ENCODE peak calls at places on chromosome 7, in nine cellular contexts. B is PC-9, F is HL-60, Q is cardiac muscle cell, S is SJCRH30, Z is AG04450, Y is uterus, U is stomach, P is transverse colon. M is an unnamed sample.

GRCh38 chr7:85820702-85821443 is 634.0 kb upstream of the SEMA3D start:
- DNase-seq in Z (no peak), P (no peak), F (no peak), S (no peak), Y (no peak), U (no peak), Q (no peak), B (no peak), M (no peak)

GRCh38 chr7:93178213-93178612 is 30.0 kb upstream of the SAMD9L start:
- DNase-seq in Z (no peak), Y (no peak), U (no peak), Q (peak; percentile 41), B (no peak), S (no peak), F (no peak), P (no peak), M (no peak)

GRCh38 chr7:151871904-151872303 is 5.0 kb downstream of the PRKAG2 start:
- DNase-seq in S (no peak), Q (no peak), P (no peak), F (no peak), Z (no peak), Y (no peak), U (no peak), B (no peak), M (no peak)

GRCh38 chr7:137931823-137932222 is 70.1 kb downstream of the CREB3L2 start:
- DNase-seq in F (no peak), Y (no peak), Z (no peak), U (no peak), Q (no peak), P (no peak), S (no peak), B (no peak), M (no peak)

GRCh38 chr7:142800103-142800502 is 29.3 kb downstream of the PRSS2 start:
- DNase-seq in F (no peak), Q (no peak), S (no peak), U (no peak), B (no peak), P (no peak), Y (no peak), Z (no peak), M (no peak)

GRCh38 chr7:5423272-5423843 is at the start of gene TNRC18:
- DNase-seq in Y (peak; percentile 58), P (peak; percentile 32), F (peak; percentile 73), U (peak; percentile 34), B (no peak), Q (no peak), Z (no peak), S (peak; percentile 72), M (no peak)

GRCh38 chr7:47454066-47454950 is 127.6 kb downstream of the TNS3 start:
- DNase-seq in F (no peak), P (no peak), Z (no peak), S (peak; percentile 94), B (peak; percentile 54), Y (no peak), U (no peak), Q (no peak), M (no peak)

GRCh38 chr7:70387197-70387596 is 744.7 kb upstream of the GALNT17 start:
- DNase-seq in Z (no peak), Q (no peak), U (no peak), P (no peak), B (no peak), Y (peak; percentile 28), F (no peak), S (no peak), M (peak; percentile 23)

GRCh38 chr7:87876759-87877234 is 504 bp downstream of the DBF4 start:
- DNase-seq in S (peak; percentile 71), U (peak; percentile 70), P (peak; percentile 73), F (peak; percentile 55), B (peak; percentile 44), Y (peak; percentile 41), Q (peak; percentile 70), Z (peak; percentile 6), M (peak; percentile 57)

GRCh38 chr7:87872356-87872755 is 3.8 kb downstream of the SLC25A40 start:
- DNase-seq in U (no peak), Q (no peak), F (no peak), S (no peak), P (no peak), B (no peak), Z (no peak), Y (no peak), M (no peak)

GRCh38 chr7:87876040-87876758 is at the start of the genes DBF4 and SLC25A40:
- DNase-seq in Q (peak; percentile 97), S (peak; percentile 97), U (peak; percentile 97), Y (peak; percentile 93), B (peak; percentile 91), F (peak; percentile 96), P (peak; percentile 98), Z (peak; percentile 78), M (peak; percentile 93)

GRCh38 chr7:87875151-87876039 is 765 bp downstream of the SLC25A40 start:
- DNase-seq in S (no peak), Z (no peak), B (no peak), F (peak; percentile 6), Y (no peak), U (no peak), P (peak; percentile 41), Q (no peak), M (no peak)

GRCh38 chr7:87874066-87874465 is 2.1 kb downstream of the SLC25A40 start:
- DNase-seq in S (no peak), U (no peak), Y (no peak), B (no peak), F (peak; percentile 85), Q (no peak), Z (no peak), P (no peak), M (no peak)
- H3K4me3 ChIP-seq in S (no peak overlapping the region), U (no peak overlapping the region), Y (no peak overlapping the region), B (peak overlapping the region; percentile 92), F (peak overlapping the region; percentile 81), Q (no peak overlapping the region), Z (no peak overlapping the region), P (no peak overlapping the region), M (no peak overlapping the region)

DNA sequence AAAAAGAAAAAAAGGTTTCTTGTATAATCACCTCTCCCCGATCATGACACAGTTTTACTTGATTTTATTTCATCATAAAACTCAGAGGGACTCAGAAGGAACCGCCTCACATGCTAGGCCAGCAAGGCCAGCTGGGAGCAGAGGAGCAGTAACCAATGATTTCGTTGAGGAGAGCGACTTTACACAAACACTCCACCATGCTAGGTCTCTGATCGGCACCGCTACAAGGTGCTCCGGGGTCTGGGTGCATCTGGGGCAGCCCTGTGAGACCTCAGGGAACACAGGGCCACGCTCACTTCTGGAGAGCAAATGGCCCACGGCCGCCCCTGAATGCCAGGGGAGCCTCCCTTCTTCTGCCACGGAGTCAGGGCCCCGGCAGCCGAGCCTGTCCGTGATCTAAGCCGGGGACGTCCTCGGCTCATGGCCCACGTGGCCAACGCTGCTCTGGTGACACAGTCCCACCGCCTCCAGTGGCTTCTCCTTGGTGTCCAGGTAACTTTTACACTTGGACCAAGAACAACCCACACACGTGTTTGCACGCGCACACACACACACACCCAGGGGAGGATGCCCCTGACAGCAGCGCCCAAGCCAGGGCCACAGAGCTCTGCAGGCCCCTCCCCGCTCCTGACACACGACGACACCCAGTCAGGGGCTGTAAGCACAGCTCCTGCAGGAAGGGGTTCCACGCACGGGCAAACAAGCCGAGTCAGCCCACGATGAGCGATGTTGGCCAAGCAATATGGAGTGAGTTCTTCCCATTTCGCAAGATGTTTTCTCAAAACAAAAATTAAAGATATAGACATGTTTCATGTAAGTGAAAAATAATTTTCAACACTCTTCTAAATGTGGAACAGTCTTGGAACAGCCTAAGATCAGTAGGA is 332.3 kb downstream of the DNAJB6 start:
- DNase-seq in F (no peak), B (no peak), P (no peak), U (no peak), Y (no peak), S (no peak), Q (no peak), Z (no peak), M (no peak)
- H3K27ac ChIP-seq in F (peak overlapping the region; percentile 64), B (no peak overlapping the region), P (no peak overlapping the region), U (no peak overlapping the region), Y (no peak overlapping the region), S (peak overlapping the region; percentile 49), Q (no peak overlapping the region), Z (no peak overlapping the region), M (no peak overlapping the region)

GRCh38 chr7:1065263-1066260 is 21.2 kb downstream of the GPR146 start:
- DNase-seq in U (peak; percentile 91), Q (peak; percentile 83), P (peak; percentile 88), S (peak; percentile 61), Y (peak; percentile 81), F (peak; percentile 81), B (no peak), Z (no peak), M (peak; percentile 88)

GRCh38 chr7:1068013-1068412 is 19.9 kb upstream of the GPER1 start:
- DNase-seq in Z (no peak), U (no peak), Q (no peak), S (no peak), P (no peak), F (no peak), Y (no peak), B (no peak), M (no peak)

GRCh38 chr7:1070544-1071342 is 17.2 kb upstream of the GPER1 start:
- DNase-seq in Z (no peak), S (no peak), Y (no peak), P (no peak), F (no peak), Q (no peak), B (no peak), U (no peak), M (no peak)

GRCh38 chr7:1071731-1072254 is 16.1 kb upstream of the GPER1 start:
- DNase-seq in Q (no peak), Z (no peak), Y (no peak), P (no peak), B (no peak), F (no peak), U (no peak), S (no peak), M (no peak)

GRCh38 chr7:1068656-1069055 is 19.3 kb upstream of the GPER1 start:
- DNase-seq in B (no peak), S (no peak), Y (no peak), U (no peak), F (no peak), Z (no peak), Q (no peak), P (no peak), M (no peak)
- H3K4me3 ChIP-seq in B (no peak overlapping the region), S (no peak overlapping the region), Y (no peak overlapping the region), U (no peak overlapping the region), F (no peak overlapping the region), Z (no peak overlapping the region), Q (no peak overlapping the region), P (no peak overlapping the region), M (no peak overlapping the region)

GRCh38 chr7:156102267-156102666 is 290.0 kb upstream of the SHH start:
- DNase-seq in F (no peak), B (no peak), P (no peak), Z (no peak), Y (no peak), U (no peak), S (no peak), Q (no peak), M (no peak)

GRCh38 chr7:156095908-156096539 is 283.8 kb upstream of the SHH start:
- DNase-seq in F (no peak), S (no peak), B (no peak), Z (no peak), Y (no peak), P (no peak), Q (no peak), U (no peak), M (no peak)

GRCh38 chr7:156096806-156097538 is 284.7 kb upstream of the SHH start:
- DNase-seq in B (no peak), Y (no peak), F (no peak), S (no peak), Z (no peak), U (no peak), Q (no peak), P (no peak), M (peak; percentile 52)

GRCh38 chr7:156101355-156101754 is 289.1 kb upstream of the SHH start:
- DNase-seq in Z (no peak), B (no peak), S (no peak), Y (no peak), U (no peak), P (no peak), Q (no peak), F (no peak), M (no peak)

GRCh38 chr7:156099085-156099484 is 286.8 kb upstream of the SHH start:
- DNase-seq in S (no peak), Y (no peak), F (no peak), Q (no peak), P (no peak), U (no peak), B (no peak), Z (no peak), M (no peak)
- H3K27ac ChIP-seq in S (no peak overlapping the region), Y (no peak overlapping the region), F (no peak overlapping the region), Q (no peak overlapping the region), P (no peak overlapping the region), U (no peak overlapping the region), B (no peak overlapping the region), Z (no peak overlapping the region), M (no peak overlapping the region)

M was measured in tibial artery.